ENCODE peak calls at places on chromosomes 5 and 9, in nine cellular contexts. C is effector CD4-positive, alpha-beta T cell; U is B cell; T is activated naive CD8-positive, alpha-beta T cell treated with anti-CD3 and anti-CD28 coated beads, Interleukin-2, amount 10 ng/mL, durations not matched to agents 7 days and 5 days; I is BJ; X is stimulated activated CD4-positive, alpha-beta T cell treated with anti-CD3 and anti-CD28 coated beads, Interleukin-4, amount 100 ng/mL, for 4 hours; J is A549; W is lower lobe of right lung; P is mesendoderm. Y is an unnamed sample.
A peak's percentile ranks its signal among the peaks of the same experiment; 100 is the strongest.

GRCh38 chr5:172007795-172008465 is 1.5 kb upstream of the FBXW11 start:
- DNase-seq in U (no peak), J (no peak), C (no peak), I (no peak), T (no peak), W (no peak), P (no peak), X (no peak), Y (peak; percentile 68)

GRCh38 chr5:33300209-33300742 is 140.5 kb upstream of the TARS1 start:
- DNase-seq in P (no peak), C (no peak), I (no peak), J (no peak), W (no peak), T (no peak), X (no peak), U (peak; percentile 14), Y (no peak)

GRCh38 chr9:25453876-25454275 is 224.4 kb downstream of the TUSC1 start:
- DNase-seq in W (no peak), U (no peak), T (no peak), P (no peak), C (no peak), I (no peak), X (no peak), J (no peak), Y (no peak)

GRCh38 chr5:173886157-173886556 is 2.0 kb upstream of the CPEB4 start:
- DNase-seq in T (no peak), U (no peak), W (no peak), P (no peak), J (no peak), X (no peak), C (no peak), I (no peak), Y (no peak)

GRCh38 chr9:118003240-118003639 is 299.0 kb downstream of the TLR4 start:
- DNase-seq in I (no peak), U (no peak), W (no peak), P (peak; percentile 5), T (no peak), C (no peak), J (no peak), X (no peak), Y (no peak)

GRCh38 chr5:73030995-73031394 is 75.2 kb downstream of the FCHO2 start:
- DNase-seq in C (no peak), T (no peak), I (peak; percentile 74), J (peak; percentile 31), P (peak; percentile 93), X (no peak), U (no peak), W (no peak), Y (peak; percentile 93)

GRCh38 chr9:136107953-136108647 is 10.6 kb downstream of the TMEM250 start:
- DNase-seq in J (no peak), X (no peak), T (no peak), C (no peak), P (no peak), W (no peak), I (no peak), U (no peak), Y (peak; percentile 97)

GRCh38 chr5:137073192-137073591 is 425.9 kb downstream of the SPOCK1 start:
- DNase-seq in X (no peak), J (no peak), C (no peak), U (no peak), I (no peak), W (no peak), T (no peak), P (no peak), Y (peak; percentile 29)

GRCh38 chr9:114098660-114099522 is at the start of gene KIF12:
- DNase-seq in T (no peak), U (peak; percentile 53), C (no peak), P (peak; percentile 80), X (no peak), I (no peak), W (peak; percentile 68), J (peak; percentile 57), Y (peak; percentile 59)

GRCh38 chr9:96619109-96619435 is 571 bp downstream of the CDC14B start:
- DNase-seq in I (no peak), X (no peak), C (no peak), W (no peak), P (no peak), T (no peak), J (no peak), U (no peak), Y (no peak)